ENCODE peak calls at places on chromosomes 16 and 17, in four cellular contexts. One of them, this sample, is unnamed. For H3K27me3, the result is how much of the 10 kb centered on the place peaks cover.

GRCh38 chr17:69978056-69978646 is 96.9 kb upstream of the KCNJ16 start:
- DNase-seq in dorsolateral prefrontal cortex: no peak
- DNase-seq in iPS DF 6.9: no peak
- DNase-seq in uterus: no peak
- DNase-seq in this sample: no peak

GRCh38 chr17:75344664-75345063 is 55.4 kb upstream of the SLC25A19 start:
- DNase-seq in dorsolateral prefrontal cortex: no peak
- DNase-seq in iPS DF 6.9: no peak
- DNase-seq in uterus: no peak
- DNase-seq in this sample: peak

GRCh38 chr17:62187681-62188080 is 122.6 kb upstream of the MED13 start:
- DNase-seq in dorsolateral prefrontal cortex: no peak
- DNase-seq in iPS DF 6.9: no peak
- DNase-seq in uterus: no peak
- DNase-seq in this sample: no peak

GRCh38 chr17:1111599-1112443 is 68.0 kb downstream of the ABR start:
- DNase-seq in dorsolateral prefrontal cortex: no peak
- DNase-seq in iPS DF 6.9: no peak
- DNase-seq in uterus: no peak
- DNase-seq in this sample: no peak

GRCh38 chr16:23901178-23902131 is 65.7 kb downstream of the PRKCB start:
- DNase-seq in dorsolateral prefrontal cortex: no peak
- DNase-seq in iPS DF 6.9: no peak
- DNase-seq in uterus: no peak
- DNase-seq in this sample: peak

GRCh38 chr17:56694825-56695224 is 101.3 kb downstream of the NOG start:
- DNase-seq in dorsolateral prefrontal cortex: no peak
- DNase-seq in iPS DF 6.9: no peak
- DNase-seq in uterus: no peak
- DNase-seq in this sample: no peak

GRCh38 chr17:82266142-82266541 is 7.4 kb downstream of the CSNK1D start:
- DNase-seq in dorsolateral prefrontal cortex: no peak
- DNase-seq in iPS DF 6.9: no peak
- DNase-seq in uterus: no peak
- DNase-seq in this sample: no peak

GRCh38 chr16:3022697-3023414 is 886 bp downstream of the HCFC1R1 start:
- DNase-seq in dorsolateral prefrontal cortex: no peak
- DNase-seq in iPS DF 6.9: no peak
- DNase-seq in uterus: peak
- DNase-seq in this sample: no peak

GRCh38 chr16:49856741-49857330 is 924 bp upstream of the ZNF423 start:
- DNase-seq in dorsolateral prefrontal cortex: peak
- DNase-seq in iPS DF 6.9: no peak
- DNase-seq in uterus: peak
- DNase-seq in this sample: no peak

GRCh38 chr17:45101883-45102811 is 30.2 kb downstream of the PLCD3 start:
- DNase-seq in dorsolateral prefrontal cortex: no peak
- DNase-seq in iPS DF 6.9: no peak
- DNase-seq in uterus: no peak
- DNase-seq in this sample: no peak

GRCh38 chr17:60560860-60561257 is 34.8 kb upstream of the APPBP2 start:
- DNase-seq in dorsolateral prefrontal cortex: no peak
- DNase-seq in iPS DF 6.9: no peak
- DNase-seq in uterus: no peak
- DNase-seq in this sample: no peak

GRCh38 chr17:54754560-54754959 is 146.1 kb upstream of the TOM1L1 start:
- DNase-seq in dorsolateral prefrontal cortex: no peak
- DNase-seq in iPS DF 6.9: no peak
- DNase-seq in uterus: no peak
- DNase-seq in this sample: no peak

GRCh38 chr17:47240806-47241205 is 12.8 kb upstream of the ITGB3 start:
- DNase-seq in dorsolateral prefrontal cortex: no peak
- DNase-seq in iPS DF 6.9: no peak
- DNase-seq in uterus: no peak
- DNase-seq in this sample: no peak

GRCh38 chr17:57370051-57370581 is 113.8 kb downstream of the MSI2 start:
- DNase-seq in dorsolateral prefrontal cortex: no peak
- DNase-seq in iPS DF 6.9: no peak
- DNase-seq in uterus: no peak
- DNase-seq in this sample: no peak

GRCh38 chr17:41728056-41728455 is 6.4 kb downstream of the HAP1 start:
- DNase-seq in dorsolateral prefrontal cortex: no peak
- DNase-seq in iPS DF 6.9: no peak
- DNase-seq in uterus: no peak
- DNase-seq in this sample: no peak

GRCh38 chr16:85396879-85397871 is 215.9 kb upstream of the GSE1 start:
- DNase-seq in dorsolateral prefrontal cortex: peak
- DNase-seq in iPS DF 6.9: no peak
- DNase-seq in uterus: no peak
- DNase-seq in this sample: no peak

GRCh38 chr16:31471875-31472558 is at the start of gene TGFB1I1:
- DNase-seq in dorsolateral prefrontal cortex: no peak
- DNase-seq in iPS DF 6.9: no peak
- DNase-seq in uterus: peak
- DNase-seq in this sample: no peak

GRCh38 chr17:5527647-5528250 is 41.4 kb downstream of the MIS12 start:
- DNase-seq in dorsolateral prefrontal cortex: no peak
- DNase-seq in iPS DF 6.9: no peak
- DNase-seq in uterus: no peak
- DNase-seq in this sample: no peak

GRCh38 chr17:5539286-5539685 is 45.0 kb downstream of the NLRP1 start:
- DNase-seq in dorsolateral prefrontal cortex: no peak
- DNase-seq in iPS DF 6.9: no peak
- DNase-seq in uterus: no peak
- DNase-seq in this sample: no peak

GRCh38 chr17:59779521-59779920 is 72.1 kb downstream of the VMP1 start:
- DNase-seq in dorsolateral prefrontal cortex: no peak
- DNase-seq in iPS DF 6.9: no peak
- DNase-seq in uterus: no peak
- DNase-seq in this sample: no peak

GRCh38 chr17:58378895-58379824 is 27.2 kb upstream of the SUPT4H1 start:
- DNase-seq in dorsolateral prefrontal cortex: no peak
- DNase-seq in iPS DF 6.9: no peak
- DNase-seq in uterus: no peak
- DNase-seq in this sample: peak
- H3K27ac ChIP-seq in dorsolateral prefrontal cortex: no peak
- H3K27ac ChIP-seq in iPS DF 6.9: no peak
- H3K27ac ChIP-seq in uterus: no peak
- H3K27ac ChIP-seq in this sample: no peak

GRCh38 chr16:797686-798085 is 2.8 kb downstream of the GNG13 start:
- DNase-seq in dorsolateral prefrontal cortex: no peak
- DNase-seq in iPS DF 6.9: no peak
- DNase-seq in uterus: no peak
- DNase-seq in this sample: no peak
- H3K27me3 ChIP-seq in dorsolateral prefrontal cortex: under half
- H3K27me3 ChIP-seq in iPS DF 6.9: under half
- H3K27me3 ChIP-seq in uterus: under half
- H3K27me3 ChIP-seq in this sample: under half

GRCh38 chr16:88195021-88195581 is 187.7 kb upstream of the ZNF469 start:
- DNase-seq in dorsolateral prefrontal cortex: no peak
- DNase-seq in iPS DF 6.9: no peak
- DNase-seq in uterus: no peak
- DNase-seq in this sample: no peak

GRCh38 chr16:88192601-88193000 is 190.2 kb upstream of the ZNF469 start:
- DNase-seq in dorsolateral prefrontal cortex: no peak
- DNase-seq in iPS DF 6.9: no peak
- DNase-seq in uterus: no peak
- DNase-seq in this sample: no peak

GRCh38 chr16:88195911-88196465 is 186.8 kb upstream of the ZNF469 start:
- DNase-seq in dorsolateral prefrontal cortex: no peak
- DNase-seq in iPS DF 6.9: no peak
- DNase-seq in uterus: no peak
- DNase-seq in this sample: no peak

GRCh38 chr16:88196471-88197400 is 186.0 kb upstream of the ZNF469 start:
- DNase-seq in dorsolateral prefrontal cortex: no peak
- DNase-seq in iPS DF 6.9: no peak
- DNase-seq in uterus: no peak
- DNase-seq in this sample: no peak

GRCh38 chr16:88194397-88195020 is 188.2 kb upstream of the ZNF469 start:
- DNase-seq in dorsolateral prefrontal cortex: no peak
- DNase-seq in iPS DF 6.9: no peak
- DNase-seq in uterus: no peak
- DNase-seq in this sample: no peak
- H3K27ac ChIP-seq in dorsolateral prefrontal cortex: no peak
- H3K27ac ChIP-seq in iPS DF 6.9: no peak
- H3K27ac ChIP-seq in uterus: no peak
- H3K27ac ChIP-seq in this sample: no peak

GRCh38 chr16:9954181-9954580 is 228.0 kb downstream of the GRIN2A start:
- DNase-seq in dorsolateral prefrontal cortex: no peak
- DNase-seq in iPS DF 6.9: no peak
- DNase-seq in uterus: no peak
- DNase-seq in this sample: no peak

GRCh38 chr16:9957433-9957832 is 224.8 kb downstream of the GRIN2A start:
- DNase-seq in dorsolateral prefrontal cortex: no peak
- DNase-seq in iPS DF 6.9: no peak
- DNase-seq in uterus: no peak
- DNase-seq in this sample: no peak

GRCh38 chr16:9957002-9957401 is 225.2 kb downstream of the GRIN2A start:
- DNase-seq in dorsolateral prefrontal cortex: no peak
- DNase-seq in iPS DF 6.9: no peak
- DNase-seq in uterus: no peak
- DNase-seq in this sample: no peak

GRCh38 chr16:9955677-9956076 is 226.6 kb downstream of the GRIN2A start:
- DNase-seq in dorsolateral prefrontal cortex: no peak
- DNase-seq in iPS DF 6.9: no peak
- DNase-seq in uterus: no peak
- DNase-seq in this sample: no peak
- H3K27me3 ChIP-seq in dorsolateral prefrontal cortex: under half
- H3K27me3 ChIP-seq in iPS DF 6.9: under half
- H3K27me3 ChIP-seq in uterus: under half
- H3K27me3 ChIP-seq in this sample: under half

DNA sequence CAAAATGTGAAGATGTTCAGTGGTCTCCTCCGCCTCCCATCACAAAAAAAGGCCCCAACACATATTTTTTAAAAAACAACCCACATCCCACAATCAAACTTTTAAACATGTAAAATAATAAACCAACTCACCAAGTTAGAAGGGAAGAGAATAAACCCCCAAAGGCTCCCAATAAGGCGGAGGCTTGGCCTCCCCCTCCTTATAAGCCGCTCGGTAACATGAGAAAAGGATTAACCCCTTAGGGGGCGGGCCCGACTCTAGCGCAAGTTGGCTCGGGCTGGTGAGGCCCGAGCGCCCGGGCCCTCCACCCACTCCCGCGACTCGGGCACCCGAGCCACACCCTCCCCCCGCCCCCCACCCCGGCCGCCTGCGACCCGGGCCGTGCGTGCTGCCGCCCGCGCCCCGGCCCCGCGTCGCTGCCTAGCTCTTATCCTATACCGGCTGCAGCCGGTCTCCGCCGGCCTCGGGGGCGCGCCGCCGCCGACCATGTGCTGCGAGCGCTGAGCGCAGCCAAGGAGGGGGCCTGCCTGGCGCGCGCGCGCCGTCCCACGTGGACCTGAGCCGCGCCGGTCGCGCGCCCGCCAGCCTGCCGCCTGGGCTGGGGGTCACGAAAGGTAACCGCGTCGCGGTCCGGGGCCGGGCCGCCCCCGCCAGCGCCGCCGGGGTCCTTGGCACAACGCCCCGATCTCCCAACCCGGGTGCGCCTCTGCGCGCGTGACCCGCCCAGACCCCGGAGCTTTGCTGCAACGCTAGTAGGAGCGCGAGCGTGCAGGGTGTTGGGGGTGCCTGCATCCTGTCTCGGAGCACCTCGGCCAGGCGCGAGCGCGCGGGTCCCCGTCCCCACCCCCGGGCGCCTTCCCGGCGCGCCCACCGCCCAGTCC is at the start of the genes ARSG and SLC16A6:
- DNase-seq in dorsolateral prefrontal cortex: no peak
- DNase-seq in iPS DF 6.9: no peak
- DNase-seq in uterus: no peak
- DNase-seq in this sample: peak
- H3K27ac ChIP-seq in dorsolateral prefrontal cortex: peak
- H3K27ac ChIP-seq in iPS DF 6.9: no peak
- H3K27ac ChIP-seq in uterus: peak
- H3K27ac ChIP-seq in this sample: peak

This sample was measured in naive thymus-derived CD4-positive, alpha-beta T cell.